ENCODE peak calls at places on chromosomes 2 and 18, in ten cellular contexts. E is stimulated activated naive B cell treated with anti-CD40 and anti-IgM and Interleukin-4, amounts not matched to agents 10 μg/mL and 1 μg/mL and 100 μg/mL, for 72 hours; B is brain microvascular endothelial cell; K is activated T-cell treated with anti-CD3 and anti-CD28 coated beads for 24 hours; S is glomerular endothelial cell; G is activated CD4-positive, alpha-beta T cell treated with anti-CD3 and anti-CD28 coated beads, Interleukin-2, amount 50 U/mL, for 4 hours; N is ELR; O is right lobe of liver; Q is HT-29; U is body of pancreas. L is an unnamed sample.

GRCh38 chr2:237723613-237724012 is 75.0 kb upstream of the RBM44 start:
- DNase-seq in E (no peak), B (no peak), K (no peak), S (no peak), G (no peak), N (peak; percentile 60), O (no peak), Q (peak; percentile 61), U (no peak), L (no peak)

GRCh38 chr2:125566422-125566821 is 1089.5 kb upstream of the GYPC start:
- DNase-seq in E (no peak), B (no peak), K (no peak), S (no peak), G (no peak), N (no peak), O (no peak), Q (no peak), U (no peak), L (no peak)

GRCh38 chr18:11859903-11860407 is 8.7 kb downstream of the CHMP1B start:
- DNase-seq in E (no peak), B (peak; percentile 91), K (no peak), S (no peak), G (no peak), N (peak; percentile 94), O (no peak), Q (peak; percentile 73), U (no peak), L (peak; percentile 84)

GRCh38 chr18:22723221-22723620 is 209.9 kb upstream of the RBBP8 start:
- DNase-seq in E (no peak), B (no peak), K (no peak), S (no peak), G (no peak), N (no peak), O (no peak), Q (no peak), U (no peak), L (no peak)

GRCh38 chr2:168165418-168165817 is 82.0 kb downstream of the STK39 start:
- DNase-seq in E (peak; percentile 39), B (peak; percentile 36), K (no peak), S (no peak), G (no peak), N (no peak), O (no peak), Q (no peak), U (no peak), L (peak; percentile 26)

GRCh38 chr2:101948625-101949150 is 43.1 kb upstream of the IL1R2 start:
- DNase-seq in E (no peak), B (no peak), K (no peak), S (no peak), G (no peak), N (no peak), O (no peak), Q (no peak), U (no peak), L (no peak)

GRCh38 chr2:658426-658825 is 18.8 kb downstream of the TMEM18 start:
- DNase-seq in E (no peak), B (no peak), K (no peak), S (no peak), G (no peak), N (no peak), O (no peak), Q (no peak), U (no peak), L (no peak)

GRCh38 chr18:23883277-23883790 is 131.2 kb upstream of the TTC39C start:
- DNase-seq in E (no peak), B (no peak), K (no peak), S (no peak), G (no peak), N (peak; percentile 10), O (no peak), Q (peak; percentile 47), U (no peak), L (no peak)

GRCh38 chr18:66523219-66523991 is 80.5 kb downstream of the CDH19 start:
- DNase-seq in E (no peak), B (no peak), K (no peak), S (no peak), G (no peak), N (no peak), O (no peak), Q (no peak), U (no peak), L (no peak)

GRCh38 chr2:148130571-148130970 is 109.7 kb downstream of the MBD5 start:
- DNase-seq in E (no peak), B (peak; percentile 63), K (no peak), S (no peak), G (no peak), N (peak; percentile 50), O (no peak), Q (peak; percentile 5), U (no peak), L (no peak)

GRCh38 chr2:110114007-110114591 is 1.5 kb downstream of the MALL start:
- DNase-seq in E (no peak), B (no peak), K (no peak), S (no peak), G (no peak), N (peak; percentile 25), O (no peak), Q (peak; percentile 83), U (no peak), L (peak; percentile 42)

GRCh38 chr2:5365871-5366461 is 326.2 kb upstream of the SOX11 start:
- DNase-seq in E (peak; percentile 39), B (peak; percentile 70), K (peak; percentile 26), S (peak; percentile 14), G (no peak), N (peak; percentile 0), O (peak; percentile 51), Q (peak; percentile 80), U (peak; percentile 73), L (no peak)

GRCh38 chr2:172109256-172109655 is 6.6 kb upstream of the DLX2 start:
- DNase-seq in E (no peak), B (no peak), K (no peak), S (no peak), G (no peak), N (no peak), O (no peak), Q (no peak), U (no peak), L (no peak)

GRCh38 chr2:217330647-217331046 is 470.8 kb upstream of the TNP1 start:
- DNase-seq in E (no peak), B (no peak), K (no peak), S (no peak), G (no peak), N (no peak), O (no peak), Q (no peak), U (no peak), L (no peak)

GRCh38 chr18:58401191-58401590 is 227.7 kb downstream of the ALPK2 start:
- DNase-seq in E (no peak), B (no peak), K (no peak), S (no peak), G (no peak), N (no peak), O (no peak), Q (no peak), U (no peak), L (no peak)

GRCh38 chr2:104043864-104044263 is 810.1 kb upstream of the POU3F3 start:
- DNase-seq in E (no peak), B (no peak), K (no peak), S (no peak), G (no peak), N (no peak), O (no peak), Q (peak; percentile 35), U (no peak), L (no peak)

GRCh38 chr2:17610521-17610920 is 70.0 kb downstream of the VSNL1 start:
- DNase-seq in E (no peak), B (peak; percentile 82), K (no peak), S (no peak), G (no peak), N (no peak), O (no peak), Q (no peak), U (no peak), L (no peak)

GRCh38 chr2:133657591-133657990 is 89.3 kb upstream of the NCKAP5 start:
- DNase-seq in E (no peak), B (peak; percentile 96), K (no peak), S (no peak), G (no peak), N (peak; percentile 93), O (no peak), Q (no peak), U (no peak), L (no peak)

GRCh38 chr2:177232098-177232704 is 19.6 kb downstream of the HNRNPA3 start:
- DNase-seq in E (no peak), B (no peak), K (no peak), S (no peak), G (no peak), N (no peak), O (no peak), Q (no peak), U (no peak), L (no peak)

GRCh38 chr2:165952600-165953210 is 871 bp downstream of the TTC21B start:
- DNase-seq in E (no peak), B (no peak), K (no peak), S (no peak), G (no peak), N (peak; percentile 35), O (no peak), Q (peak; percentile 36), U (no peak), L (no peak)

GRCh38 chr2:63081404-63081803 is 30.8 kb downstream of the OTX1 start:
- DNase-seq in E (no peak), B (no peak), K (no peak), S (no peak), G (no peak), N (no peak), O (no peak), Q (no peak), U (no peak), L (no peak)

GRCh38 chr2:215736653-215737290 is 276.6 kb downstream of the MREG start:
- DNase-seq in E (no peak), B (no peak), K (no peak), S (no peak), G (no peak), N (peak; percentile 74), O (no peak), Q (peak; percentile 41), U (no peak), L (peak; percentile 23)

GRCh38 chr2:72744049-72744448 is 81.8 kb downstream of the EXOC6B start:
- DNase-seq in E (no peak), B (peak; percentile 36), K (no peak), S (no peak), G (no peak), N (peak; percentile 43), O (no peak), Q (no peak), U (no peak), L (no peak)

GRCh38 chr2:114499101-114499500 is 56.7 kb downstream of the DPP10 start:
- DNase-seq in E (no peak), B (no peak), K (no peak), S (no peak), G (no peak), N (no peak), O (no peak), Q (no peak), U (no peak), L (no peak)

GRCh38 chr2:174003635-174004310 is 38.6 kb upstream of the SP3 start:
- DNase-seq in E (no peak), B (no peak), K (no peak), S (no peak), G (no peak), N (no peak), O (peak; percentile 79), Q (peak; percentile 54), U (peak; percentile 69), L (no peak)

GRCh38 chr2:156518160-156518559 is 82.0 kb downstream of the GPD2 start:
- DNase-seq in E (no peak), B (no peak), K (no peak), S (no peak), G (no peak), N (no peak), O (no peak), Q (no peak), U (no peak), L (no peak)

GRCh38 chr18:69617888-69618287 is 217.2 kb downstream of the DOK6 start:
- DNase-seq in E (no peak), B (peak; percentile 75), K (no peak), S (no peak), G (no peak), N (no peak), O (no peak), Q (no peak), U (no peak), L (no peak)

GRCh38 chr2:149561309-149561926 is 26.2 kb downstream of the MMADHC start:
- DNase-seq in E (no peak), B (peak; percentile 18), K (peak; percentile 10), S (peak; percentile 33), G (no peak), N (peak; percentile 62), O (no peak), Q (peak; percentile 74), U (peak; percentile 27), L (peak; percentile 23)

L was measured in dermis microvascular lymphatic vessel endothelial cell.